ENCODE peak calls at places on chromosomes 6 and 20, in eight cellular contexts. One of them, this sample, is unnamed.

GRCh38 chr6:28393912-28394662 is 5.5 kb downstream of the ZSCAN12 start:
- DNase-seq in NCI-H1105 treated with DMSO at 0.1 percent for 48 hours: no peak
- DNase-seq in foreskin keratinocyte: no peak
- DNase-seq in NCI-H2081: no peak
- DNase-seq in HEK293T: no peak
- DNase-seq in tibial artery: no peak
- DNase-seq in NCI-H1092: no peak
- DNase-seq in activated gamma-delta T cell: no peak
- DNase-seq in this sample: no peak

GRCh38 chr6:139119553-139119952 is 15.3 kb upstream of the HECA start:
- DNase-seq in NCI-H2081: no peak
- DNase-seq in NCI-H1105 treated with DMSO at 0.1 percent for 48 hours: no peak
- DNase-seq in tibial artery: no peak
- DNase-seq in HEK293T: no peak
- DNase-seq in NCI-H1092: no peak
- DNase-seq in foreskin keratinocyte: no peak
- DNase-seq in activated gamma-delta T cell: no peak
- DNase-seq in this sample: no peak

GRCh38 chr20:37823276-37823980 is 79.5 kb upstream of the VSTM2L start:
- DNase-seq in NCI-H1105 treated with DMSO at 0.1 percent for 48 hours: no peak
- DNase-seq in activated gamma-delta T cell: no peak
- DNase-seq in NCI-H2081: no peak
- DNase-seq in foreskin keratinocyte: peak
- DNase-seq in tibial artery: no peak
- DNase-seq in HEK293T: no peak
- DNase-seq in NCI-H1092: no peak
- DNase-seq in this sample: no peak

GRCh38 chr6:134247271-134247833 is 70.6 kb downstream of the SGK1 start:
- DNase-seq in tibial artery: no peak
- DNase-seq in activated gamma-delta T cell: no peak
- DNase-seq in NCI-H2081: peak
- DNase-seq in foreskin keratinocyte: peak
- DNase-seq in NCI-H1105 treated with DMSO at 0.1 percent for 48 hours: no peak
- DNase-seq in NCI-H1092: no peak
- DNase-seq in HEK293T: no peak
- DNase-seq in this sample: no peak

GRCh38 chr6:43971776-43972126 is 155.5 kb downstream of the MRPL14 start:
- DNase-seq in tibial artery: no peak
- DNase-seq in NCI-H1105 treated with DMSO at 0.1 percent for 48 hours: no peak
- DNase-seq in NCI-H2081: no peak
- DNase-seq in HEK293T: no peak
- DNase-seq in NCI-H1092: no peak
- DNase-seq in foreskin keratinocyte: no peak
- DNase-seq in activated gamma-delta T cell: no peak
- DNase-seq in this sample: no peak

GRCh38 chr6:75419408-75419807 is 74.2 kb downstream of the FILIP1 start:
- DNase-seq in NCI-H1105 treated with DMSO at 0.1 percent for 48 hours: no peak
- DNase-seq in NCI-H2081: no peak
- DNase-seq in NCI-H1092: no peak
- DNase-seq in tibial artery: no peak
- DNase-seq in HEK293T: no peak
- DNase-seq in foreskin keratinocyte: no peak
- DNase-seq in activated gamma-delta T cell: no peak
- DNase-seq in this sample: peak

GRCh38 chr6:11358904-11359840 is 126.7 kb upstream of the NEDD9 start:
- DNase-seq in NCI-H1092: no peak
- DNase-seq in activated gamma-delta T cell: no peak
- DNase-seq in HEK293T: no peak
- DNase-seq in NCI-H1105 treated with DMSO at 0.1 percent for 48 hours: no peak
- DNase-seq in tibial artery: no peak
- DNase-seq in foreskin keratinocyte: no peak
- DNase-seq in NCI-H2081: no peak
- DNase-seq in this sample: no peak

GRCh38 chr6:27375613-27376079 is 12.9 kb upstream of the ZNF391 start:
- DNase-seq in NCI-H1105 treated with DMSO at 0.1 percent for 48 hours: no peak
- DNase-seq in tibial artery: no peak
- DNase-seq in NCI-H2081: no peak
- DNase-seq in HEK293T: no peak
- DNase-seq in activated gamma-delta T cell: no peak
- DNase-seq in foreskin keratinocyte: peak
- DNase-seq in NCI-H1092: no peak
- DNase-seq in this sample: no peak

GRCh38 chr20:36885355-36885754 is 9.4 kb downstream of the TLDC2 start:
- DNase-seq in NCI-H1092: no peak
- DNase-seq in NCI-H2081: no peak
- DNase-seq in NCI-H1105 treated with DMSO at 0.1 percent for 48 hours: no peak
- DNase-seq in foreskin keratinocyte: no peak
- DNase-seq in HEK293T: no peak
- DNase-seq in activated gamma-delta T cell: no peak
- DNase-seq in tibial artery: no peak
- DNase-seq in this sample: no peak

GRCh38 chr6:1348675-1349074 is 36.8 kb downstream of the FOXQ1 start:
- DNase-seq in NCI-H1092: no peak
- DNase-seq in NCI-H2081: no peak
- DNase-seq in HEK293T: no peak
- DNase-seq in activated gamma-delta T cell: no peak
- DNase-seq in foreskin keratinocyte: no peak
- DNase-seq in NCI-H1105 treated with DMSO at 0.1 percent for 48 hours: no peak
- DNase-seq in tibial artery: no peak
- DNase-seq in this sample: peak

GRCh38 chr6:29926081-29926794 is 16.1 kb upstream of the HLA-A start:
- DNase-seq in NCI-H1105 treated with DMSO at 0.1 percent for 48 hours: no peak
- DNase-seq in NCI-H2081: no peak
- DNase-seq in HEK293T: no peak
- DNase-seq in foreskin keratinocyte: no peak
- DNase-seq in tibial artery: no peak
- DNase-seq in NCI-H1092: no peak
- DNase-seq in activated gamma-delta T cell: no peak
- DNase-seq in this sample: peak

GRCh38 chr6:9248125-9248524 is 812.8 kb upstream of the SLC35B3 start:
- DNase-seq in HEK293T: no peak
- DNase-seq in foreskin keratinocyte: no peak
- DNase-seq in tibial artery: no peak
- DNase-seq in NCI-H2081: no peak
- DNase-seq in NCI-H1105 treated with DMSO at 0.1 percent for 48 hours: no peak
- DNase-seq in NCI-H1092: no peak
- DNase-seq in activated gamma-delta T cell: no peak
- DNase-seq in this sample: no peak